ENCODE peak calls at places on chromosomes 5 and 9, in six cellular contexts. R, A, X, J, P and K are unnamed samples.
A peak's percentile ranks its signal among the peaks of the same experiment; 100 is the strongest.

GRCh38 chr5:90461303-90461702 is 13.3 kb downstream of the MBLAC2 start:
- DNase-seq in R (no peak), A (no peak), X (no peak), J (no peak), P (no peak), K (no peak)

GRCh38 chr9:133725886-133726285 is 12.3 kb downstream of the SARDH start:
- DNase-seq in R (no peak), A (no peak), X (no peak), J (no peak), P (no peak), K (peak; percentile 34)

GRCh38 chr5:15023266-15023665 is 151.7 kb upstream of the ANKH start:
- DNase-seq in R (no peak), A (no peak), X (no peak), J (no peak), P (no peak), K (no peak)

GRCh38 chr5:142590451-142591240 is 95.2 kb downstream of the FGF1 start:
- DNase-seq in R (no peak), A (no peak), X (no peak), J (no peak), P (no peak), K (no peak)

GRCh38 chr5:398475-399295 is 44.3 kb upstream of the EXOC3 start:
- DNase-seq in R (no peak), A (no peak), X (peak; percentile 70), J (no peak), P (no peak), K (peak; percentile 57)

GRCh38 chr9:137900584-137901310 is 23.2 kb downstream of the CACNA1B start:
- DNase-seq in R (no peak), A (no peak), X (no peak), J (no peak), P (no peak), K (no peak)

GRCh38 chr5:73120222-73121108 is at the start of gene TMEM171:
- DNase-seq in R (no peak), A (no peak), X (no peak), J (peak; percentile 45), P (peak; percentile 61), K (no peak)

GRCh38 chr5:72604111-72604792 is 97.0 kb upstream of the ZNF366 start:
- DNase-seq in R (no peak), A (no peak), X (no peak), J (no peak), P (no peak), K (no peak)

GRCh38 chr5:73513996-73514395 is 15.8 kb downstream of the BTF3 start:
- DNase-seq in R (no peak), A (no peak), X (no peak), J (no peak), P (no peak), K (no peak)

GRCh38 chr5:180006116-180006515 is 65.4 kb downstream of the RNF130 start:
- DNase-seq in R (no peak), A (no peak), X (no peak), J (no peak), P (no peak), K (no peak)

GRCh38 chr5:157860898-157861894 is 2.3 kb upstream of the CLINT1 start:
- DNase-seq in R (no peak), A (peak; percentile 85), X (no peak), J (no peak), P (no peak), K (no peak)

GRCh38 chr5:157859227-157859575 is 256 bp upstream of the CLINT1 start:
- DNase-seq in R (no peak), A (no peak), X (no peak), J (no peak), P (no peak), K (no peak)

GRCh38 chr5:157857821-157858526 is 971 bp downstream of the CLINT1 start:
- DNase-seq in R (no peak), A (peak; percentile 57), X (peak; percentile 84), J (no peak), P (no peak), K (no peak)

GRCh38 chr5:157858527-157859226 is at the start of gene CLINT1:
- DNase-seq in R (peak; percentile 94), A (peak; percentile 94), X (peak; percentile 93), J (peak; percentile 94), P (peak; percentile 76), K (peak; percentile 95)

GRCh38 chr5:157855404-157855994 is 3.4 kb downstream of the CLINT1 start:
- DNase-seq in R (peak; percentile 32), A (peak; percentile 41), X (peak; percentile 50), J (peak; percentile 20), P (no peak), K (peak; percentile 67)
- TF ChIP-seq CTCF in R (peak; percentile 84), A (peak; percentile 76), X (peak; percentile 44), J (peak; percentile 48), P (peak; percentile 73), K (peak; percentile 76)

GRCh38 chr9:117744390-117744789 is 40.2 kb downstream of the TLR4 start:
- DNase-seq in R (no peak), A (no peak), X (peak; percentile 23), J (no peak), P (no peak), K (no peak)

GRCh38 chr9:117737721-117738226 is 33.6 kb downstream of the TLR4 start:
- DNase-seq in R (no peak), A (no peak), X (no peak), J (peak; percentile 32), P (no peak), K (no peak)

GRCh38 chr9:117734523-117735314 is 30.5 kb downstream of the TLR4 start:
- DNase-seq in R (no peak), A (no peak), X (no peak), J (no peak), P (no peak), K (no peak)

GRCh38 chr9:117744856-117745389 is 40.7 kb downstream of the TLR4 start:
- DNase-seq in R (peak; percentile 18), A (no peak), X (peak; percentile 32), J (peak; percentile 20), P (no peak), K (no peak)

DNA sequence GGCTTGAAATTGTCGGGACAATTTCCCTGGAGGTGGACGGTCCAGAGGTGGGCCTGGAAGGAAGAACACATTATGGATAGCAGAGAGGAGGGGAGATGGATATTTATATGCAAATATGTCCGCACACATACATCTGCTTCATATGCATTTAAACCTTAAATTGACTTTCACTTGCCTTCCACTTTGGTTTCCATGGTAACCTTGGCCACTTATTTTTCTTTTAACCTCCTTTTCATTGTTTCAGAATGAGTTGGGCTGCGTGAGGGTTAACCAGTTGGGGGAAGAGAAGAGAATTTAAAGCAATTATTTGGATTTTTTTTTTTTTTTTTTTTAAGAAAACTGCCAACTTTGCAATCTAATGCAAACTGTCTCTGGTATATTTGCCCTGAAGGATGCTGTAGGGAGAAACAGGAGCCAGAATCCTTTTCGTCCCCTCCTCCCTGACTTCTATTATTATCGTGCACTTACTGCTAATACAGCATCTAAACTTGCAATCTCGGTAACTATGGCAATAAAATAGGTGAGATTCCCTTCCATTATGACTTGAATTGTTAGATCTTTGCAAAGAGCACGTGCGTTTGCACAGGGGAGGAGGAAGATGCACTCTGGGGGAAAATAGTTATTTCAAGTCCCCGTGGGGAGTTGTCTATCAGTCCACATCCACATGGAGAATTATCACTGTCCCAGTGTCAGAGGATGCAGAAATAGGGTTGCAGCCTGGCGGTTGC is 35.6 kb downstream of the TLR4 start:
- DNase-seq in R (no peak), A (no peak), X (no peak), J (no peak), P (no peak), K (no peak)
- TF ChIP-seq CTCF in R (no peak), A (no peak), X (no peak), J (no peak), P (no peak), K (no peak)

GRCh38 chr9:110623462-110624025 is 44.0 kb upstream of the SVEP1 start:
- DNase-seq in R (no peak), A (peak; percentile 48), X (peak; percentile 60), J (no peak), P (peak; percentile 33), K (no peak)
- TF ChIP-seq CTCF in R (peak; percentile 76), A (peak; percentile 87), X (peak; percentile 29), J (peak; percentile 65), P (peak; percentile 79), K (peak; percentile 57)

GRCh38 chr5:135219239-135219638 is 179.8 kb downstream of the MACROH2A1 start:
- DNase-seq in R (no peak), A (no peak), X (no peak), J (no peak), P (no peak), K (no peak)
- TF ChIP-seq CTCF in R (no peak), A (no peak), X (no peak), J (no peak), P (no peak), K (no peak)

GRCh38 chr9:90219548-90220118 is 423.0 kb downstream of the DIRAS2 start:
- DNase-seq in R (no peak), A (peak; percentile 19), X (no peak), J (no peak), P (no peak), K (no peak)
- TF ChIP-seq CTCF in R (peak; percentile 55), A (peak; percentile 69), X (no peak), J (no peak), P (peak; percentile 49), K (peak; percentile 14)

DNA sequence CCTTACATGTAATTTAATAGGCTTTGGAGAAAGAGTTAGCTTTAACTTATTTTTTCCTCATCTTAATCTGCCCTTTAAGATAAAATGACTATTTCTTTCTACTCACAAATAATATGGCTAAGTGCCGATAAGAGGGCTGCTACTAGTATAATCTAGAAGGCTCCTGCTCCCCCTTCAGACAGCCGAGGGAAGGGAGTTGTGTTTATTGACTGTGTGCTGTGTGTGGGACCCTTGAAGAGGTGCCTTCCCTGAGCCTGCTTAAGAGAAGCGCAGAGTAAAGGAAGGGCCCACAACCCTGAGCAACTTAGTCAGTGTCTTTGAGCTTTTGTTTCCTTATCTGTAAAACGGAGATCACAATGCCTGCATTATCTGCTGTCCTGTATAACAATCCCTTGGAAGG is 28.1 kb upstream of the CKMT2 start:
- DNase-seq in R (no peak), A (no peak), X (no peak), J (no peak), P (no peak), K (no peak)
- TF ChIP-seq CTCF in R (no peak), A (no peak), X (no peak), J (no peak), P (no peak), K (no peak)

GRCh38 chr5:43627028-43627427 is 24.0 kb downstream of the NNT start:
- DNase-seq in R (no peak), A (peak; percentile 31), X (peak; percentile 78), J (peak; percentile 38), P (no peak), K (no peak)
- TF ChIP-seq CTCF in R (peak; percentile 66), A (peak; percentile 71), X (peak; percentile 75), J (peak; percentile 35), P (peak; percentile 36), K (peak; percentile 42)